ENCODE peak calls at places on chromosomes 3 and 15, in eight cellular contexts. U is ovary, J is upper lobe of right lung, V is A673, T is SK-N-SH, O is HepG2, E is iPS DF 6.9, S is endodermal cell. Y is an unnamed sample. For H3K36me3 and H3K4me1, the result is how much of the 10 kb centered on the place peaks cover.

GRCh38 chr15:52005748-52006701 is 13.0 kb upstream of the MAPK6 start:
- DNase-seq in U (no peak), J (no peak), V (no peak), T (peak), O (peak), E (no peak), S (no peak), Y (no peak)

GRCh38 chr15:57297163-57297593 is 79.1 kb upstream of the CGNL1 start:
- DNase-seq in U (no peak), J (no peak), V (no peak), T (no peak), O (no peak), E (no peak), S (no peak), Y (no peak)

GRCh38 chr15:87942316-87942715 is 314.2 kb downstream of the NTRK3 start:
- DNase-seq in U (no peak), J (no peak), V (no peak), T (no peak), O (no peak), E (no peak), S (peak), Y (no peak)

GRCh38 chr3:174863488-174863887 is 4.4 kb downstream of the NAALADL2 start:
- DNase-seq in U (no peak), J (no peak), V (no peak), T (no peak), O (no peak), E (no peak), S (no peak), Y (no peak)

GRCh38 chr3:171242951-171243350 is 216.4 kb upstream of the SLC2A2 start:
- DNase-seq in U (no peak), J (no peak), V (no peak), T (no peak), O (no peak), E (no peak), S (no peak), Y (no peak)

GRCh38 chr3:113878403-113878802 is 39.8 kb downstream of the GRAMD1C start:
- DNase-seq in U (no peak), J (no peak), V (no peak), T (no peak), O (no peak), E (no peak), S (no peak), Y (no peak)

GRCh38 chr15:45129651-45130129 is at the start of the genes DUOX1 and DUOXA1:
- DNase-seq in U (no peak), J (peak), V (no peak), T (no peak), O (no peak), E (no peak), S (peak), Y (no peak)

GRCh38 chr3:168094877-168095610 is 680 bp downstream of the GOLIM4 start:
- DNase-seq in U (peak), J (peak), V (peak), T (peak), O (peak), E (no peak), S (peak), Y (no peak)

GRCh38 chr3:153956621-153957020 is 164.6 kb upstream of the ARHGEF26 start:
- DNase-seq in U (no peak), J (no peak), V (no peak), T (no peak), O (no peak), E (no peak), S (no peak), Y (no peak)

GRCh38 chr3:150763841-150764483 is 993 bp upstream of the SIAH2 start:
- DNase-seq in U (peak), J (peak), V (no peak), T (peak), O (peak), E (no peak), S (peak), Y (peak)

GRCh38 chr15:78763796-78764241 is 47.4 kb downstream of the ADAMTS7 start:
- DNase-seq in U (no peak), J (peak), V (no peak), T (no peak), O (no peak), E (no peak), S (no peak), Y (no peak)

GRCh38 chr3:106183762-106184391 is 315.1 kb upstream of the CBLB start:
- DNase-seq in U (no peak), J (no peak), V (peak), T (no peak), O (no peak), E (no peak), S (no peak), Y (no peak)

GRCh38 chr3:194117114-194117845 is 18.7 kb upstream of the HES1 start:
- DNase-seq in U (no peak), J (no peak), V (no peak), T (no peak), O (no peak), E (no peak), S (no peak), Y (no peak)

GRCh38 chr3:143510601-143511000 is 337.7 kb downstream of the SLC9A9 start:
- DNase-seq in U (no peak), J (no peak), V (no peak), T (no peak), O (no peak), E (no peak), S (no peak), Y (no peak)

GRCh38 chr3:42975456-42975855 is 3.7 kb upstream of the GASK1A start:
- DNase-seq in U (no peak), J (no peak), V (no peak), T (no peak), O (no peak), E (no peak), S (no peak), Y (no peak)

GRCh38 chr15:63498815-63499549 is 5.4 kb upstream of the USP3 start:
- DNase-seq in U (no peak), J (no peak), V (no peak), T (no peak), O (no peak), E (no peak), S (no peak), Y (no peak)

GRCh38 chr3:123799544-123800351 is 84.4 kb downstream of the MYLK start:
- DNase-seq in U (no peak), J (no peak), V (no peak), T (no peak), O (peak), E (no peak), S (no peak), Y (no peak)

GRCh38 chr3:151460774-151461450 is at the start of gene IGSF10:
- DNase-seq in U (peak), J (peak), V (peak), T (peak), O (no peak), E (no peak), S (peak), Y (no peak)

GRCh38 chr15:41281236-41281635 is 50.2 kb downstream of the CHP1 start:
- DNase-seq in U (no peak), J (no peak), V (no peak), T (no peak), O (peak), E (no peak), S (no peak), Y (no peak)

GRCh38 chr3:11136871-11137626 is 17.2 kb upstream of the HRH1 start:
- DNase-seq in U (peak), J (no peak), V (peak), T (peak), O (peak), E (no peak), S (peak), Y (no peak)

GRCh38 chr3:168384990-168385389 is 289.3 kb upstream of the GOLIM4 start:
- DNase-seq in U (no peak), J (no peak), V (no peak), T (no peak), O (no peak), E (no peak), S (no peak), Y (no peak)

GRCh38 chr3:44887101-44887500 is 12.7 kb downstream of the TGM4 start:
- DNase-seq in U (no peak), J (no peak), V (no peak), T (no peak), O (no peak), E (no peak), S (peak), Y (no peak)

GRCh38 chr3:104005815-104006214 is 1360.9 kb upstream of the ALCAM start:
- DNase-seq in U (no peak), J (no peak), V (peak), T (no peak), O (peak), E (no peak), S (no peak), Y (no peak)

GRCh38 chr3:135905058-135905724 is 60.3 kb upstream of the PPP2R3A start:
- DNase-seq in U (no peak), J (no peak), V (peak), T (no peak), O (no peak), E (no peak), S (no peak), Y (peak)

GRCh38 chr3:131658771-131659170 is 156.0 kb upstream of the MRPL3 start:
- DNase-seq in U (no peak), J (no peak), V (no peak), T (no peak), O (no peak), E (no peak), S (no peak), Y (no peak)

GRCh38 chr3:156582784-156583183 is 27.9 kb upstream of the SSR3 start:
- DNase-seq in U (no peak), J (no peak), V (no peak), T (no peak), O (no peak), E (no peak), S (no peak), Y (no peak)

GRCh38 chr3:72821170-72821781 is 27.0 kb downstream of the SHQ1 start:
- DNase-seq in U (no peak), J (no peak), V (peak), T (no peak), O (no peak), E (no peak), S (no peak), Y (peak)

GRCh38 chr3:134406331-134407246 is 32.3 kb upstream of the AMOTL2 start:
- DNase-seq in U (peak), J (peak), V (no peak), T (peak), O (no peak), E (no peak), S (peak), Y (peak)

GRCh38 chr3:119098620-119099222 is 47.2 kb upstream of the TEX55 start:
- DNase-seq in U (no peak), J (no peak), V (peak), T (peak), O (peak), E (no peak), S (no peak), Y (no peak)

GRCh38 chr3:24451461-24452099 is 43.1 kb downstream of the THRB start:
- DNase-seq in U (no peak), J (no peak), V (no peak), T (no peak), O (peak), E (no peak), S (no peak), Y (no peak)

GRCh38 chr3:48301814-48302194 is 31.7 kb downstream of the SPINK8 start:
- DNase-seq in U (peak), J (no peak), V (peak), T (peak), O (peak), E (no peak), S (no peak), Y (peak)

GRCh38 chr3:99084156-99084555 is 182.7 kb upstream of the DCBLD2 start:
- DNase-seq in U (no peak), J (no peak), V (no peak), T (no peak), O (no peak), E (no peak), S (no peak), Y (no peak)
- H3K27ac ChIP-seq in U (no peak), J (no peak), V (no peak), T (no peak), O (no peak), E (no peak), S (no peak), Y (no peak)

GRCh38 chr15:84804005-84804803 is 13.0 kb upstream of the ALPK3 start:
- DNase-seq in U (no peak), J (peak), V (no peak), T (no peak), O (no peak), E (no peak), S (no peak), Y (no peak)
- H3K36me3 ChIP-seq in U (under half), J (half or more), V (under half), T (under half), O (under half), E (under half), S (half or more), Y (under half)

DNA sequence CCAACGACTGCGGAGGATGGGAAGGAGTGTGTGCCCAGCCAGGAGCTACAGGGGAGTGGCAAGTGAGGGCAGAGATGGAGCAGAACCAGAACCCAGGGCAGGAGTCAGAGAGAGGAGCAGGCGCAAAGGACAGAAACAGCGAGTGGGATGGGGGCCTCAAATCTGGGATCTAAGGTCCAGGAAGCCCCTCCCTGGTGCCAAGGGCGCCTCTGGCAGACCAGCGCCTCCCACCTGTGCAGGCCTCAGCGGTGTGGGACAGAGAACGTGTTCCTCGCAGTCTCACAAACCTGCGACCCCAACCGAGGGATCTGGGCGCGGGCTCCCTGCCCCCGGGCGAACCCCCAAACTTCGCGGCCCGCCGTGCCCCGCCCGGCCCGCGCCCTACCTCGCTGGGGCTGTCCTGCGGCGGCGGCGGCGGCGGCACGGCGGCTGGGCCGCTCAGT is 292 bp downstream of the PCBP4 start:
- DNase-seq in U (no peak), J (no peak), V (no peak), T (peak), O (no peak), E (no peak), S (no peak), Y (peak)
- H3K4me1 ChIP-seq in U (under half), J (under half), V (under half), T (under half), O (half or more), E (under half), S (under half), Y (half or more)

GRCh38 chr3:122391674-122392446 is 7.9 kb downstream of the FAM162A start:
- DNase-seq in U (no peak), J (no peak), V (no peak), T (no peak), O (peak), E (no peak), S (no peak), Y (no peak)
- H3K27ac ChIP-seq in U (no peak), J (no peak), V (no peak), T (no peak), O (peak), E (no peak), S (no peak), Y (no peak)

DNA sequence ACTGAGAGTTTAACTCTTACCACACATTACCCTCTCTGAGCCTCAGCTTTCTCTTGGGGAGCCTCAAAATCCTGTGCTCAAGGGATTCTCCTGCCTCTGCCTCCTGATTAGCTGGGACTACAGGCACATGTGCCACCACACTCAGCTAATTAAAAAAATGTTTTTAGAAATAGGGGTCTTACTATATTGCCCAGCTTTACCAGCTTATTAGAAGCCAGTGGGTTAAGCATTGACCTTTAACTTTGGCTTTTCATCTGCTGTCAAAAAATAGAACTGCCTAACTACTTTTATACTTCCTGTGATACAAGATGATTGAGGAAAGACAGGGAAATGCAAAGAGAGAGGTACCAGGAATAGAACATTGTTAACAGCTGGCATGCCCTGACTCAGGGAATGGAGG is 27.3 kb downstream of the MYO1E start:
- DNase-seq in U (no peak), J (no peak), V (no peak), T (no peak), O (no peak), E (no peak), S (no peak), Y (no peak)
- H3K36me3 ChIP-seq in U (under half), J (under half), V (under half), T (under half), O (under half), E (under half), S (under half), Y (under half)

DNA sequence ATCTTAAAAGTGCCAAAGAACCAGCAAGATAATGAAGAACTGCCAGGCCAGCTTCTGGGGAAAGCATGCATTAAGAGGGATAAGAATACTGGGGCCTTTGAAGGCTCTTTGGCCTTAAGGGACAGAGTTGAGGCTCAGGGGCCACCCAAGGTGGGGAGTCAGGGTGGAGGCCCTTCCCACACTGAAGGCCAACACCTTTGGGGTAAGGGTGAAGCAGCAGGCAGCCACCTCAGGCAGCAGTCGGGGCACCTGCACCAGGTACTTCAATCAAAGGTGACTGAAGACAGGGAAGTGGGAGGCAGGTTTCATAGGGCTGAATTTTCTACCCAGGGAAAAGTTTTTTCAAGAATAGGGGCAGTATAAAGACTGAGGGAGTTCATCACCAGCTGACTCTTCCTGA is 87.7 kb upstream of the KLF13 start:
- DNase-seq in U (no peak), J (peak), V (no peak), T (no peak), O (no peak), E (no peak), S (no peak), Y (no peak)
- H3K4me1 ChIP-seq in U (under half), J (under half), V (under half), T (under half), O (under half), E (under half), S (under half), Y (under half)

GRCh38 chr3:187955076-187955952 is 198.6 kb upstream of the LPP start:
- DNase-seq in U (no peak), J (no peak), V (no peak), T (no peak), O (peak), E (no peak), S (no peak), Y (no peak)
- H3K27ac ChIP-seq in U (no peak), J (peak), V (no peak), T (no peak), O (peak), E (no peak), S (no peak), Y (no peak)

Y was measured in SJCRH30.